ENCODE peak calls at places on chromosomes 11 and 22, in four cellular contexts. G is stomach, M is HCT116, U is K562. X is an unnamed sample.

GRCh38 chr11:61281581-61282250 is 13.4 kb downstream of the VWCE start:
- DNase-seq in G (peak; percentile 66), M (peak; percentile 32), U (peak; percentile 99), X (peak; percentile 93)

GRCh38 chr11:68191661-68192579 is 21.2 kb downstream of the KMT5B start:
- DNase-seq in G (no peak), M (no peak), U (no peak), X (no peak)

GRCh38 chr11:11849127-11849746 is 7.5 kb downstream of the USP47 start:
- DNase-seq in G (peak; percentile 63), M (peak; percentile 44), U (peak; percentile 42), X (peak; percentile 52)

GRCh38 chr11:122717264-122717867 is 61.8 kb downstream of the UBASH3B start:
- DNase-seq in G (peak; percentile 27), M (no peak), U (no peak), X (no peak)

GRCh38 chr11:75013051-75013450 is 24.3 kb downstream of the NEU3 start:
- DNase-seq in G (no peak), M (no peak), U (peak; percentile 65), X (no peak)

GRCh38 chr11:2929880-2930704 is 872 bp upstream of the PHLDA2 start:
- DNase-seq in G (peak; percentile 52), M (peak; percentile 46), U (peak; percentile 73), X (peak; percentile 76)

GRCh38 chr11:126231725-126232459 is 20.3 kb downstream of the FAM118B start:
- DNase-seq in G (no peak), M (no peak), U (no peak), X (no peak)

GRCh38 chr11:15194671-15195415 is 80.1 kb downstream of the INSC start:
- DNase-seq in G (no peak), M (no peak), U (no peak), X (no peak)

GRCh38 chr11:7314811-7315604 is 63.3 kb downstream of the SYT9 start:
- DNase-seq in G (no peak), M (no peak), U (no peak), X (no peak)

GRCh38 chr11:61345170-61345610 is 12.2 kb downstream of the TKFC start:
- DNase-seq in G (no peak), M (no peak), U (no peak), X (peak; percentile 92)

GRCh38 chr11:1749020-1749758 is 1.2 kb downstream of the IFITM10 start:
- DNase-seq in G (no peak), M (no peak), U (no peak), X (peak; percentile 85)

GRCh38 chr11:45982656-45983470 is 60.4 kb downstream of the LARGE2 start:
- DNase-seq in G (no peak), M (peak; percentile 13), U (peak; percentile 74), X (peak; percentile 21)

GRCh38 chr22:41140365-41140957 is 48.1 kb downstream of the EP300 start:
- DNase-seq in G (no peak), M (no peak), U (no peak), X (no peak)

GRCh38 chr11:65316311-65316978 is 1.8 kb downstream of the CDC42EP2 start:
- DNase-seq in G (no peak), M (no peak), U (no peak), X (no peak)

GRCh38 chr11:102312656-102313055 is 4.6 kb upstream of the BIRC3 start:
- DNase-seq in G (no peak), M (no peak), U (no peak), X (no peak)

GRCh38 chr11:13304655-13305340 is 27.2 kb downstream of the BMAL1 start:
- DNase-seq in G (no peak), M (no peak), U (no peak), X (no peak)

GRCh38 chr11:78310500-78310909 is 107.1 kb downstream of the GAB2 start:
- DNase-seq in G (peak; percentile 31), M (no peak), U (no peak), X (no peak)

GRCh38 chr11:48123249-48123875 is 93.2 kb upstream of the OR4B1 start:
- DNase-seq in G (no peak), M (no peak), U (no peak), X (no peak)

GRCh38 chr11:10913996-10914514 is 56.2 kb upstream of the ZBED5 start:
- DNase-seq in G (no peak), M (no peak), U (no peak), X (no peak)

DNA sequence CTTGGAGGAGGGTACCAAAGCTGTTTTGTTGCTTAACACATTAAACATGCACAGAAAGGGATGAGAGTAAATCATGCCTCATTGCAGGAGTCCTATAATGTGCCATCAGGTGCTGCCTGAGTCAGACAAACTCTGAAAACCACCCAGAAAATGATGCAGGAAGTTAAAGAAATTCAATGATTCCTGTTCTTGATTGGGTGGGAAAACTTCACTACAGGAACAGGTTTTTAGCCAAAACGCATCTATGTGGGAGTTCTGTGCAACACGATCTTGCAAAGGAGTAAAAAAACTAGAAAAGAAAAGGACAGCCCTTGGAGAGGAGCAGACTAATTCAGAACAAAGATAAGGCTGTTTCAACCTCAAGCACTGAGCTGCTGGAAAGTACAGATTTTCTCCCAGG is 2113.4 kb downstream of the LRRC4C start:
- DNase-seq in G (no peak), M (no peak), U (no peak), X (no peak)
- TF ChIP-seq POLR2AphosphoS5 in G (no peak), M (no peak), U (no peak), X (no peak)

DNA sequence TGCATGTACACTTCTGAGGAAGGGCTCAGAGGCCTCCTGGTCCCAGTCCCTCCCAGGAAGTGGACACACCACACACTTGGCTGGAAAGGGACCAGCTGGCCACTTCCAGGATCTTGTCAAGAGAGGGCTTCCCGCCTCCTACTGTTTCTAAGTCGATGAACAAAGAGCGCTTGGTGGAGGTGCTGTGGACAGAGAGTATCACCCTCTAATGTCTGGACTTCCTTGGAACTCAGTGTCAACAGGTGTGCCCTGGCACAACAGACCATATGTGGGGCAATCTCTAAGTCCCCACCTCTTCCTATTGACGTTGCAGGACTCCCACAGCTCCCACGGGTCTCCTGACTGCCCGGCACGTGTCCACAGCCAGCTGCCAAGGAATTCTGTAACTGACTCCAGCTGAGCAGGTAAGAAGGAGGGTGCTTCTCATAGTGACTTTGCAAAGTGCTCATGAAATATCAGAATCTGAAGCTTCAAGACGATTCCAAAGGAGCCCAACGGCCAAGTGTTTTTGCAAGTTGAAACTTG is 16.1 kb downstream of the POU2AF1 start:
- DNase-seq in G (peak; percentile 93), M (no peak), U (no peak), X (no peak)
- H3K4me1 ChIP-seq in G (peaks cover 60% of the 10 kb centered on the region), M (no peaks in the 10 kb centered on the region), U (no peaks in the 10 kb centered on the region), X (no peaks in the 10 kb centered on the region)

DNA sequence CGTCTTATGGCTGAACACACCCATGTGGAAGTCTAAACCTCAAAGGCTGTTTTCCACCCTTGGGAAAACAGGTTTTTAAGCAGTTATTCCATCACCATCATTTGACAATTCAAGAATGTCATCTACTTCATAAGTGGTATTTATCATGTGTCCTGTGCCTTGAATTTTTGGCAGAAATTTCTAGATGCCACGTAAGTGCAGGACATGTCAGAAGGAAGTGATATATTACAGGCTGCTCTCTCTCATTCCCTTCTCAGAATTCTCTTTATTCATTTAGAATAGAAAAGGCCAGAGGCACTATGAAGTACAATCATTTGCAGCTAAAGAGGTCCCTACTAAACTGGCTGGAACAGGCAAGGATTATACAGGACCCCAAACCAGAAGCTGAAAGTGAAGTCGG is 12.0 kb downstream of the RBFOX2 start:
- DNase-seq in G (no peak), M (no peak), U (no peak), X (no peak)
- TF ChIP-seq POLR2AphosphoS5 in G (no peak), M (no peak), U (no peak), X (no peak)

DNA sequence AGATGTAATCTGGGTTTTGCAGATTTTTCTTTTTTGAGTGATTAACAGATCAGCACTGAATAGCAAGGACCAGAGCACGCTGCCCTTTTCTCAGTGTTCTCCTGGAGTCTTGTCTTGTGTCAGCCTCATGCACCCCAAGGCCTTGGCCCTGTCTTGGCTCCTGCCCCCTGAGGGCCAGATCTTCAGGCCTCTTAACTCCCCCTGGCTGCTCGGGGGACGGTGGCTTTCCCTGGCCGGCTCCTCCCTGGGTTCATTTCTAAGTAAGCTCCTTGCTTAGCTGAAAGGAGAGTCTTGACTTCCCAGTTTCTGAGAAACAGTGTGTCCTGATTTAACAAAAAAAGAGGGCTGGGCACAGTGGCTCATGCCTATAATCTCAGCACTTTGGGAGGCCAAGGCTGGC is 1139.3 kb downstream of the BRD1 start:
- DNase-seq in G (no peak), M (no peak), U (no peak), X (no peak)
- H3K4me1 ChIP-seq in G (no peaks in the 10 kb centered on the region), M (no peaks in the 10 kb centered on the region), U (no peaks in the 10 kb centered on the region), X (no peaks in the 10 kb centered on the region)

GRCh38 chr11:119356349-119357031 is 10.0 kb upstream of the MFRP start:
- DNase-seq in G (peak; percentile 85), M (peak; percentile 60), U (peak; percentile 83), X (peak; percentile 95)
- TF ChIP-seq POLR2AphosphoS5 in G (peak; percentile 32), M (no peak), U (no peak), X (no peak)